ENCODE peak calls at places on chromosome 16, in five cellular contexts. L is A673, Y is cardiac muscle cell, Z is suprapubic skin, U is tibial nerve. K is an unnamed sample.

GRCh38 chr16:53967172-53967571 is 263.2 kb downstream of the FTO start:
- DNase-seq in Z (no peak), U (no peak), Y (no peak), L (peak; percentile 32), K (no peak)

GRCh38 chr16:85162478-85163277 is 50.4 kb upstream of the CIBAR2 start:
- DNase-seq in L (peak; percentile 40), Z (peak; percentile 85), Y (peak; percentile 83), U (peak; percentile 52), K (no peak)

GRCh38 chr16:20676268-20676828 is 21.1 kb downstream of the ACSM1 start:
- DNase-seq in Y (peak; percentile 52), L (no peak), U (no peak), Z (no peak), K (no peak)

GRCh38 chr16:4487955-4488481 is 11.8 kb downstream of the HMOX2 start:
- DNase-seq in L (no peak), Y (peak; percentile 92), Z (no peak), U (no peak), K (no peak)

GRCh38 chr16:54286330-54287017 is at the start of gene IRX3:
- DNase-seq in U (no peak), L (peak; percentile 97), Y (peak; percentile 91), Z (peak; percentile 94), K (peak; percentile 95)

GRCh38 chr16:54931041-54931756 is 534 bp downstream of the IRX5 start:
- DNase-seq in Z (peak; percentile 72), L (peak; percentile 67), U (no peak), Y (peak; percentile 24), K (no peak)

GRCh38 chr16:14629612-14629918 is 495 bp downstream of the PARN start:
- DNase-seq in L (no peak), U (no peak), Z (no peak), Y (no peak), K (no peak)

GRCh38 chr16:89842471-89843408 is 14.5 kb downstream of the SPIRE2 start:
- DNase-seq in U (no peak), Y (peak; percentile 27), Z (no peak), L (peak; percentile 83), K (no peak)

GRCh38 chr16:64094992-64095579 is 1026.8 kb downstream of the CDH11 start:
- DNase-seq in L (no peak), Z (no peak), U (no peak), Y (peak; percentile 17), K (no peak)

GRCh38 chr16:89476379-89476778 is 14.0 kb downstream of the ANKRD11 start:
- DNase-seq in Z (no peak), L (no peak), Y (no peak), U (no peak), K (peak; percentile 47)

GRCh38 chr16:85822145-85822544 is 22.6 kb downstream of the COX4I1 start:
- DNase-seq in L (no peak), Z (no peak), Y (no peak), U (no peak), K (no peak)

GRCh38 chr16:1468456-1468855 is 6.4 kb downstream of the CLCN7 start:
- DNase-seq in L (no peak), Y (no peak), U (no peak), Z (no peak), K (no peak)

GRCh38 chr16:66127459-66128362 is 238.8 kb upstream of the CDH5 start:
- DNase-seq in Z (peak; percentile 67), L (no peak), Y (peak; percentile 70), U (no peak), K (no peak)

GRCh38 chr16:75281826-75282225 is 30.4 kb upstream of the BCAR1 start:
- DNase-seq in U (no peak), Y (no peak), Z (no peak), L (no peak), K (no peak)

GRCh38 chr16:88377961-88378360 is 4.8 kb upstream of the ZNF469 start:
- DNase-seq in L (no peak), U (no peak), Z (no peak), Y (no peak), K (no peak)

GRCh38 chr16:57042157-57043111 is 49.9 kb upstream of the CPNE2 start:
- DNase-seq in U (no peak), Y (no peak), Z (no peak), L (no peak), K (no peak)

GRCh38 chr16:54936979-54937672 is 6.5 kb downstream of the IRX5 start:
- DNase-seq in U (no peak), L (no peak), Z (peak; percentile 85), Y (peak; percentile 48), K (peak; percentile 81)

GRCh38 chr16:80704751-80705150 is 99.6 kb downstream of the CDYL2 start:
- DNase-seq in Y (no peak), Z (no peak), L (no peak), U (no peak), K (no peak)

GRCh38 chr16:81632392-81633146 is 146.5 kb upstream of the PLCG2 start:
- DNase-seq in L (no peak), Y (peak; percentile 27), Z (no peak), U (no peak), K (no peak)

GRCh38 chr16:70700101-70701020 is 14.5 kb upstream of the MTSS2 start:
- DNase-seq in L (no peak), Z (no peak), Y (no peak), U (no peak), K (peak; percentile 80)

GRCh38 chr16:88967800-88968588 is 9.0 kb downstream of the CBFA2T3 start:
- DNase-seq in L (no peak), U (no peak), Z (no peak), Y (no peak), K (no peak)

GRCh38 chr16:30395992-30396560 is 856 bp downstream of the ZNF48 start:
- DNase-seq in Z (no peak), U (no peak), Y (peak; percentile 19), L (peak; percentile 54), K (no peak)

GRCh38 chr16:87757841-87758426 is 7.9 kb downstream of the KLHDC4 start:
- DNase-seq in L (no peak), U (no peak), Z (no peak), Y (no peak), K (no peak)

GRCh38 chr16:647173-647902 is 1.8 kb upstream of the WDR90 start:
- DNase-seq in Z (no peak), Y (no peak), U (no peak), L (no peak), K (no peak)

GRCh38 chr16:85541181-85541580 is 71.9 kb upstream of the GSE1 start:
- DNase-seq in Z (no peak), U (no peak), L (no peak), Y (no peak), K (no peak)

DNA sequence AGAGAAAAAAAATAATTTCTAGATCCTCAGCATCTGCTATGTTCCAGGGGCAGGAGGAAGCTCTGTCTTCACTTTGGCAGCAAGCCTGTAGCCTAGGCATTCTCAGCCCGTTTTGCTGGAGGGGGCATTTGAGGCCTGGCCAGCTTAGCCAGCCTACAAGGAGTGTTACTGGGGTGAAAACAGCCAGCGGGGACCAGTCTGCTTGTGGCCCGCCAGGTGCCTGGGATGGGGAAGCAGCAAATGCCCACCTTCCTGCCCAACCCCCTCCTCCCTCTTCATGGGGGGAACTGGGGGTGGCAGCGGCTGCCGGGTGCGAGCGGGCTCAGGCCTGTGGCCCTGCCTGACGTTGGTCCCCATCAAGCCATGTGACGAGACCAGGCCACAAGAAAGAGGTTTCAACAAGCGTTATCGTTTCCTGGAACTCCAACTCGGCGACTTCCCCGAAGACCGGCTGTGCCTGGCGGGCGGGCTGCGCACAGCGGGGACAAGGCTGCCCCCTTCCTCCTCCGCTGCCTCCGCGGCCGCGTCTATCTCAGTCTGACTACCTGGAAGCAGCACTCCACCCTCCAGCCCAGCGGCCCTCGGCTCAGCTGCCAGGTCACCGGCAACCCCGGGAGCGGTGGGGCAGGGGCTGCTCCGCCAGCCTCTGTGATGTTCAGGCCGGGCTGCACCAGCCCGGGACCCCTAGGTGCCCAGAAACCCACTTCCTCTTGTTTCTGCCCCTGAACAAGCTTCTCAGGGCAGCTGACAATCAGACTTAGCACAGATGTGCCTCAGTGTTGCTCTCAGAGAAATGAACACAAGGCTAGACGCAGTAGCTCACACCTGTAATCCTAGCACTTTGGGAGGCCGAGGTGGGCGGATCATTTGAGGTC is 22.9 kb downstream of the SOCS1 start:
- DNase-seq in U (no peak), Y (no peak), L (no peak), Z (no peak), K (no peak)
- H3K4me3 ChIP-seq in U (no peak overlapping the region), Y (no peak overlapping the region), L (no peak overlapping the region), Z (no peak overlapping the region), K (no peak overlapping the region)

DNA sequence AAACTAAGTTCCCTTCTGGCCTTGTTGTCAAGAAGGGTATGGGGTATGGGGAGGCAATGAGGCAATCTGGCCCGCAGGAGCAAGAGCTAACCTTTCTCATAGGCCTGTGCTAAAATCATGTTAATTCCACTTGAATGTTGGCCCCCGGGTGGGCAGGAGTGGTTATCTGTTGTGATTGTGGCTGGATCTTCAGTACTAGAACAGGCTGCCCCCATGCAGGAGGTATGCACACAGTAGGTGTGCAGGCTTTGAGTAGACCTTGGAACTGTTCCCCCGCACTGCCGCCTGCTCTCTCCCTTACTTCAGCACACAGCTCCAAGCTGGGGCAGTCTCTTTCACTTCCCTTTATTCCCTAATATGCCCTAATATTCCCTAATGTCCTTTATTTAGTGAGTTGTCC is 52.4 kb upstream of the TANGO6 start:
- DNase-seq in Y (no peak), Z (no peak), U (no peak), L (no peak), K (no peak)
- H3K4me1 ChIP-seq in Y (no peaks in the 10 kb centered on the region), Z (peaks cover 19% of the 10 kb centered on the region), U (no peaks in the 10 kb centered on the region), L (no peaks in the 10 kb centered on the region), K (peaks cover 10% of the 10 kb centered on the region)

DNA sequence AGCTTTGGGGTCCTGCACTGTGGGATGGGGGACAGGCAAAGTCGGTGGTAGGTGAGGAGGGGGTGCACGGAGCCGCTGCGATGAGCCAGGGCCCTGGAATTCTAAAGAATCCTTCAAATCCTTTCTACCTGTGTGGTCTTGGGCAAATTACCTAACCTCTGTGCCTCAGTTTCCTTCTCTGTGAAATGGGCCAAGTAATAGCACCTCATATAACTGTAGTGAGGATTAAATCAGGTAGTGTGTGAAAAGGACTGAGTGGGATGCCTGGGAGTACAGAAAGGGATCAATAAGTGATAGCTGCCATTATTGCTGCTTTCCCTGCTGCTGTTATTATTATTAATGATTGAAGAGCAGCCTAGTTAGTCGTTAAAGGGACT is 929 bp downstream of the SCNN1G start:
- DNase-seq in Y (no peak), U (no peak), L (no peak), Z (no peak), K (no peak)
- H3K4me3 ChIP-seq in Y (no peak overlapping the region), U (no peak overlapping the region), L (peak overlapping the region; percentile 69), Z (peak overlapping the region; percentile 65), K (peak overlapping the region; percentile 70)

DNA sequence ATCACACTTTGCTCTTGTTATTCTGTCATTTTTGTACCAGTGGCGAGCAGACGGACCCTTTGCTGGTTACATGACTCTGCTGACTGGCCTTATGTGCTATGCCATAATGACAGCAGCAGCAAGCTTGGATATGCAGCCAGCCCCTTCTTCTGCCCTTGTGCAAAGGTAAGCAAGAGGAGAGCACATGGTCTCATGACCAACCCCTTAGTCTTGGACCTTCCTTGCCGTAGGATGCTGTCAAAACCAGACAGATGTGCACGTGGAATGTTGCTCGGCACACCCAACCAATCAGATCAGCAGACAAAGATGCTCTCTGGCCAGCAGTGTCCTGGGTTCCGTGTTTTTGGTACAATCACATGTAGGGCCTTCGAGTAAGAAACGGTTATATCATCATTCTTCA is 4.8 kb upstream of the N4BP1 start:
- DNase-seq in Z (no peak), L (no peak), U (no peak), Y (no peak), K (no peak)
- H3K4me1 ChIP-seq in Z (peaks cover 38% of the 10 kb centered on the region), L (peaks cover 5% of the 10 kb centered on the region), U (peaks cover 7% of the 10 kb centered on the region), Y (peaks cover 12% of the 10 kb centered on the region), K (peaks cover 4% of the 10 kb centered on the region)

DNA sequence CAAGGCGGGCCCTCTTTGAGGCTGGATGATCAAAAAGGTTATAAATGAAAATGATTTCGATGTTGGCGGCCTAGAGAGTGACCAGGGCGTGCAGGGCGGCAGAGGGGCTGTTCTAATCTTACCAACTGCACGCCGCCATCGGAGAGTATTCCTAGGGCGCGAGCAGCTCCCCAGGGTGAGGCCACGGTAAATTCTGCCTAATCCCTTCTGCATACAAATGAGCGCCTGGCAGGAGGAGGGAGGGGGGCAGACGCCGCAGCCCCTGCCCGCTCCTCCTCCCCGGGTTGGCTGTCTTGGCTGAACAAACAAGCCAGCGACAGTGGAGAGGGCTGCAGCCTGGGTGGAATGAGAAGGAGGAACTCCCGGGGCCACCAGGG is 183.5 kb downstream of the C16orf78 start:
- DNase-seq in Z (no peak), Y (no peak), L (peak; percentile 82), U (no peak), K (no peak)
- H3K4me3 ChIP-seq in Z (no peak overlapping the region), Y (no peak overlapping the region), L (peak overlapping the region; percentile 27), U (no peak overlapping the region), K (no peak overlapping the region)